ENCODE peak calls at places on chromosomes 5 and 9, in four cellular contexts. One of them, this sample, is unnamed.

GRCh38 chr9:130461218-130461630 is 16.5 kb downstream of the ASS1 start:
- DNase-seq in activated CD4-positive, alpha-beta T cell treated with anti-CD3 and anti-CD28 coated beads for 48 hours: peak; percentile 80
- DNase-seq in left ventricle myocardium inferior: peak; percentile 62
- DNase-seq in sigmoid colon: peak; percentile 75
- DNase-seq in this sample: peak; percentile 32

GRCh38 chr9:36764364-36765076 is 191.8 kb downstream of the MELK start:
- DNase-seq in activated CD4-positive, alpha-beta T cell treated with anti-CD3 and anti-CD28 coated beads for 48 hours: no peak
- DNase-seq in left ventricle myocardium inferior: no peak
- DNase-seq in sigmoid colon: no peak
- DNase-seq in this sample: no peak

GRCh38 chr9:96603305-96604004 is 16.2 kb downstream of the CDC14B start:
- DNase-seq in sigmoid colon: no peak
- DNase-seq in left ventricle myocardium inferior: no peak
- DNase-seq in activated CD4-positive, alpha-beta T cell treated with anti-CD3 and anti-CD28 coated beads for 48 hours: no peak
- DNase-seq in this sample: no peak

GRCh38 chr9:27053369-27054057 is 48.0 kb upstream of the LRRC19 start:
- DNase-seq in sigmoid colon: no peak
- DNase-seq in activated CD4-positive, alpha-beta T cell treated with anti-CD3 and anti-CD28 coated beads for 48 hours: no peak
- DNase-seq in left ventricle myocardium inferior: no peak
- DNase-seq in this sample: peak; percentile 40

GRCh38 chr5:90866333-90866732 is 307.7 kb downstream of the ADGRV1 start:
- DNase-seq in left ventricle myocardium inferior: no peak
- DNase-seq in sigmoid colon: no peak
- DNase-seq in activated CD4-positive, alpha-beta T cell treated with anti-CD3 and anti-CD28 coated beads for 48 hours: no peak
- DNase-seq in this sample: peak; percentile 56

GRCh38 chr9:101326501-101326900 is 58.3 kb downstream of the BAAT start:
- DNase-seq in left ventricle myocardium inferior: no peak
- DNase-seq in sigmoid colon: no peak
- DNase-seq in activated CD4-positive, alpha-beta T cell treated with anti-CD3 and anti-CD28 coated beads for 48 hours: no peak
- DNase-seq in this sample: no peak

GRCh38 chr9:119801311-119801710 is 432.1 kb upstream of the BRINP1 start:
- DNase-seq in activated CD4-positive, alpha-beta T cell treated with anti-CD3 and anti-CD28 coated beads for 48 hours: no peak
- DNase-seq in sigmoid colon: no peak
- DNase-seq in left ventricle myocardium inferior: no peak
- DNase-seq in this sample: no peak

GRCh38 chr5:169521366-169521983 is 62.1 kb upstream of the SPDL1 start:
- DNase-seq in sigmoid colon: no peak
- DNase-seq in left ventricle myocardium inferior: peak; percentile 80
- DNase-seq in activated CD4-positive, alpha-beta T cell treated with anti-CD3 and anti-CD28 coated beads for 48 hours: no peak
- DNase-seq in this sample: no peak

GRCh38 chr9:105435453-105435852 is 12.4 kb upstream of the FSD1L start:
- DNase-seq in sigmoid colon: no peak
- DNase-seq in activated CD4-positive, alpha-beta T cell treated with anti-CD3 and anti-CD28 coated beads for 48 hours: no peak
- DNase-seq in left ventricle myocardium inferior: no peak
- DNase-seq in this sample: no peak